ENCODE peak calls at places on chromosomes 6 and 20, in eight cellular contexts. Q, M, H, L, O, B, I and R are unnamed samples.

GRCh38 chr20:62063601-62063980 is 2.1 kb downstream of the TAF4 start:
- DNase-seq in Q (no peak), M (peak; percentile 42), H (no peak), L (no peak), O (no peak), B (no peak), I (no peak), R (no peak)

GRCh38 chr6:106360410-106360988 is at the start of gene CRYBG1:
- DNase-seq in Q (peak; percentile 83), M (peak; percentile 58), H (peak; percentile 18), L (peak; percentile 66), O (no peak), B (peak; percentile 52), I (no peak), R (no peak)

GRCh38 chr6:33566182-33567084 is 13.6 kb downstream of the BAK1 start:
- DNase-seq in Q (peak; percentile 74), M (no peak), H (no peak), L (no peak), O (no peak), B (no peak), I (no peak), R (no peak)

GRCh38 chr6:8389034-8389818 is 46.1 kb downstream of the SLC35B3 start:
- DNase-seq in Q (no peak), M (no peak), H (peak; percentile 5), L (no peak), O (no peak), B (no peak), I (no peak), R (no peak)

GRCh38 chr20:34579191-34579661 is 20.7 kb downstream of the MAP1LC3A start:
- DNase-seq in Q (peak; percentile 85), M (no peak), H (no peak), L (peak; percentile 69), O (no peak), B (no peak), I (peak; percentile 95), R (peak; percentile 88)

GRCh38 chr6:21595265-21595950 is 1.9 kb downstream of the SOX4 start:
- DNase-seq in Q (peak; percentile 45), M (no peak), H (peak; percentile 45), L (peak; percentile 29), O (no peak), B (peak; percentile 5), I (no peak), R (no peak)

GRCh38 chr20:46056970-46057855 is 28.2 kb downstream of the SLC12A5 start:
- DNase-seq in Q (peak; percentile 10), M (no peak), H (no peak), L (peak; percentile 50), O (no peak), B (peak; percentile 13), I (no peak), R (no peak)

GRCh38 chr6:156779206-156780116 is 2.3 kb downstream of the ARID1B start:
- DNase-seq in Q (peak; percentile 47), M (peak; percentile 67), H (peak; percentile 54), L (peak; percentile 35), O (no peak), B (peak; percentile 35), I (no peak), R (no peak)

GRCh38 chr6:33699131-33699530 is 12.4 kb downstream of the UQCC2 start:
- DNase-seq in Q (no peak), M (no peak), H (no peak), L (no peak), O (no peak), B (no peak), I (no peak), R (no peak)

GRCh38 chr6:89145962-89146747 is at the start of gene PM20D2:
- DNase-seq in Q (peak; percentile 81), M (peak; percentile 79), H (peak; percentile 61), L (peak; percentile 37), O (peak; percentile 69), B (peak; percentile 50), I (no peak), R (no peak)

GRCh38 chr20:23515250-23515939 is 24.5 kb downstream of the CST8 start:
- DNase-seq in Q (no peak), M (no peak), H (no peak), L (no peak), O (no peak), B (no peak), I (no peak), R (no peak)

GRCh38 chr20:53208110-53208908 is 236.2 kb downstream of the TSHZ2 start:
- DNase-seq in Q (no peak), M (no peak), H (no peak), L (no peak), O (no peak), B (no peak), I (no peak), R (no peak)